ENCODE peak calls at places on chromosomes 11 and 22, in four cellular contexts. D is upper lobe of left lung, K is HepG2, T is breast epithelium. S is an unnamed sample.

GRCh38 chr22:26642465-26643367 is 14.7 kb upstream of the MIAT start:
- DNase-seq in D (peak), K (no peak), T (no peak), S (peak)

GRCh38 chr11:14942735-14943134 is 29.4 kb downstream of the CALCA start:
- DNase-seq in D (no peak), K (no peak), T (no peak), S (no peak)

GRCh38 chr22:19984851-19985811 is 31.5 kb downstream of the ARVCF start:
- DNase-seq in D (no peak), K (no peak), T (no peak), S (no peak)

GRCh38 chr11:36002196-36002595 is 58.3 kb downstream of the LDLRAD3 start:
- DNase-seq in D (no peak), K (no peak), T (no peak), S (no peak)

GRCh38 chr11:67053896-67054850 is 2.5 kb upstream of the RHOD start:
- DNase-seq in D (peak), K (peak), T (peak), S (peak)

GRCh38 chr11:104663190-104664140 is 234.8 kb downstream of the CASP12 start:
- DNase-seq in D (no peak), K (no peak), T (no peak), S (no peak)

GRCh38 chr11:92841719-92842118 is 127.7 kb upstream of the MTNR1B start:
- DNase-seq in D (no peak), K (no peak), T (no peak), S (no peak)

GRCh38 chr11:32658639-32659406 is 75.2 kb downstream of the EIF3M start:
- DNase-seq in D (no peak), K (no peak), T (no peak), S (no peak)

GRCh38 chr22:36330655-36331305 is 57.0 kb downstream of the MYH9 start:
- DNase-seq in D (no peak), K (no peak), T (no peak), S (no peak)

GRCh38 chr11:47592970-47593369 is 1.2 kb downstream of the C1QTNF4 start:
- DNase-seq in D (no peak), K (no peak), T (no peak), S (no peak)

GRCh38 chr11:101686514-101686913 is 102.7 kb upstream of the TRPC6 start:
- DNase-seq in D (no peak), K (no peak), T (no peak), S (no peak)

GRCh38 chr11:66336234-66337102 is at the start of gene RIN1:
- DNase-seq in D (peak), K (peak), T (no peak), S (peak)

GRCh38 chr22:49927483-49928184 is 9.2 kb downstream of the CRELD2 start:
- DNase-seq in D (no peak), K (no peak), T (no peak), S (no peak)

GRCh38 chr22:49923445-49923844 is 5.0 kb downstream of the CRELD2 start:
- DNase-seq in D (no peak), K (no peak), T (no peak), S (no peak)

GRCh38 chr22:49924113-49924833 is 5.8 kb downstream of the CRELD2 start:
- DNase-seq in D (no peak), K (no peak), T (no peak), S (no peak)

GRCh38 chr22:49926916-49927315 is 8.5 kb downstream of the CRELD2 start:
- DNase-seq in D (no peak), K (no peak), T (no peak), S (no peak)

DNA sequence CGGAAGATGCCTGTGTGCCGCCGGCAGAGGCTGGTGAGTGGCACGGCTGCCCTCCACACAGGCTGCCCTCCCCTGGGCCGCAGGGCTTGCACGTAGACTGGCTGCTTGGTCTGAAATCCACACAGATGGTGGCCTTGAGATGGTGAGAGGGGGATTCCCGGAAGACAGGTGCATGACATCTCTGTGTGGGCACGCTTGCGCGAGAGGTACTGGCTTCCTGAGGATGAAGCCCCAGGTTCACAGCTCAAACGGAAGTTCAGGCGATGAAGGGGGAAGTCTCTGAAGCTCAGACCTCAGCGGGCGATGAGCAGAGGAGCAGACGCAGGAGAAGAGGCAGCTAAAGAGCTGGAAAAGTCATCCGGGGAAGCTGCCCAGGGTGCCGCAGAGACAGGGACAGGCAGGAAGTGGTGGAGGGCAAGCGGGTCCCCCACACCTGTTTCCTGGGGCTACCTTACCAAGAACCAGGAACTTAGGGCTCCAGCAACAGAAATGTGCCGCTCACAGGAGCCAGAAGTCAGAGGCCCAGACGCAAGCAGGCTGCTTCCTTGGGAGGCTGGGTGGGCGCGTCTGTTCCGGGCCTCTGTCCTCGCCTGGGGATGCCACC is 7.2 kb downstream of the CRELD2 start:
- DNase-seq in D (no peak), K (no peak), T (no peak), S (no peak)
- TF ChIP-seq POLR2AphosphoS5 in D (no peak), K (no peak), T (no peak), S (no peak)

DNA sequence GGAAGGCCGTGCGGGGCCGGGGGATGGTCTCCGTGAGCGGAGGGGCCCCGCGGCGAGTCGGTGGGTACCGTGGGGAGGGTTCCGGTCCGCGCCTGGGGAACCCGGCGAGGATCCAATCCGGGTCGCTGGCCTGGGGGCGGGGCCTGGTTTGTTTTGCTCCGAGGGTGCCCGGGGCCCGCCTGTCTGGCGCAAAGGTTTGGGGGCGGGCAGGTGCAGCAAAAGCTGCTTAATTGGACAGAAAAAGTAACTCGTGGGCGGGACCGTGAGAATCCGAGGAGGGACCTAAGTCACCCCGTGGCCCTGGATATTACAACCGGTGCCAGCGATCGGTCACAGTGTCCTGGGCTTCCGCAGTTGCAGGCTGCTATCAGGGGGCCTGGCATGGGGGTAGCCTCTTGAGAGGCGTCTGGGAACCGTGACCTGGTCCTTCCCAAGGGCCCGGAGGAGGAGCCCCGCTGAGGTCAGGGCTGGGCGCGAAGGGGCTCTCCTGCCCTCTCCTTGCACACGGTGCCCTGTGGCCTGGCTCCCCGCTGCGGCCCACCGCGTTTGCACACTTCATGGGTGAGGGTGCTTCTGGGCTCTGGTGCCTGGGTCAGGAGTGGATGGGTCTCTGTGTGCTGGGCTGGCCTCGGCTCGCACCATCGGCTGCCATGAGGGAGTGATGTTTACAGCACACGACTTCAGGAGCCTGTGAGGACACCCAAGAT is 1.4 kb downstream of the PNPLA2 start:
- DNase-seq in D (peak), K (peak), T (peak), S (peak)
- TF ChIP-seq POLR2A in D (peak), K (peak), T (no peak), S (no peak)

GRCh38 chr11:19743622-19744021 is 31.0 kb downstream of the NAV2 start:
- DNase-seq in D (no peak), K (no peak), T (no peak), S (no peak)

GRCh38 chr11:19740586-19740985 is 27.9 kb downstream of the NAV2 start:
- DNase-seq in D (no peak), K (no peak), T (no peak), S (no peak)

GRCh38 chr11:19744130-19744529 is 31.5 kb downstream of the NAV2 start:
- DNase-seq in D (no peak), K (no peak), T (no peak), S (no peak)

GRCh38 chr11:19739872-19740271 is 27.2 kb downstream of the NAV2 start:
- DNase-seq in D (no peak), K (peak), T (no peak), S (no peak)

GRCh38 chr11:19742595-19743292 is 30.1 kb downstream of the NAV2 start:
- DNase-seq in D (peak), K (peak), T (peak), S (peak)
- TF ChIP-seq POLR2AphosphoS5 in D (no peak), K (no peak), T (no peak), S (no peak)

DNA sequence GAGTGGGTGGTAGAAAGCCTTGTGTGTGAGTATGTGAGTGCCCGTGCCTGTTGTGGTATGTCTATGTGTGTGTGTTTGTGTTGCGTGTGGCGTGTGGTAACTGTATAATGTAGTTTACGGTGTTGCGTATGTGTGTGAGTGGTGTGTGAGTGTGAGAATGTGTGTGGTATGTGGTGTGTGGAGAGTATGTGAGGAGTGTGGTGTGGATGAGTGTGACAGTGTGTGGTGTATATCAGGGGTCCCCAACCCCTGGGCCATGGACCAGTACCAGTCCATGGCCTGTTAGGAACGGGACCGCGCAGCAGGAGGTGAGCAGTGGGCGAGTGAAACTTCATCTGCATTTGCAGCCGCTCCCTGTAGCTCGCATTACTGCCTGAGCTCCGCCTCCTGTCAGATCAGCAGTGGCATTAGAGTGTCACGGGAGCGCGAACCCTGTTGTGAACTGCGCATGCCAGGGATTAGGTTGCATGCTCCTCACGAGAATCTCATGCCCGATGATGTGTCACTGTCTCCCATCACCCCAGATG is 5.7 kb downstream of the UPK3A start:
- DNase-seq in D (peak), K (no peak), T (no peak), S (peak)
- TF ChIP-seq POLR2A in D (no peak), K (no peak), T (no peak), S (no peak)

DNA sequence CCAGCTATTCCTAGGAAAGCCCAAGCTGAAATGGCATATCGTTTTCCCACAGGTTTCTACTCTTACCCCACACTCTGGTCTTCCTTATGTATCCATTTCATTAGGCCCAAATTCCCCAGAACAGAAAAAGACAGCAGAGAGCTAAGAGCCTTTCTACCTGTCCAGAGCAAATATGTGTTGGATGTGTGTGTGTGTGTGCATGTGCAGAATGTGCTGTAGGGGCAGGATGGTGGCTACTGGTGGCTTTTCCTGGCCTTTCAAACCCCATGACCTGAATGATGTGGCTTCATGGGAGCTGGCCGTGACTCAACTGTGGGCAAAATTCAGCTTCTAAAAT is 421.3 kb upstream of the CADM1 start:
- DNase-seq in D (no peak), K (no peak), T (no peak), S (no peak)
- TF ChIP-seq POLR2AphosphoS5 in D (no peak), K (no peak), T (no peak), S (no peak)

GRCh38 chr11:133971871-133972270 is 15.1 kb upstream of the IGSF9B start:
- DNase-seq in D (no peak), K (no peak), T (no peak), S (no peak)
- TF ChIP-seq POLR2A in D (no peak), K (no peak), T (no peak), S (no peak)

DNA sequence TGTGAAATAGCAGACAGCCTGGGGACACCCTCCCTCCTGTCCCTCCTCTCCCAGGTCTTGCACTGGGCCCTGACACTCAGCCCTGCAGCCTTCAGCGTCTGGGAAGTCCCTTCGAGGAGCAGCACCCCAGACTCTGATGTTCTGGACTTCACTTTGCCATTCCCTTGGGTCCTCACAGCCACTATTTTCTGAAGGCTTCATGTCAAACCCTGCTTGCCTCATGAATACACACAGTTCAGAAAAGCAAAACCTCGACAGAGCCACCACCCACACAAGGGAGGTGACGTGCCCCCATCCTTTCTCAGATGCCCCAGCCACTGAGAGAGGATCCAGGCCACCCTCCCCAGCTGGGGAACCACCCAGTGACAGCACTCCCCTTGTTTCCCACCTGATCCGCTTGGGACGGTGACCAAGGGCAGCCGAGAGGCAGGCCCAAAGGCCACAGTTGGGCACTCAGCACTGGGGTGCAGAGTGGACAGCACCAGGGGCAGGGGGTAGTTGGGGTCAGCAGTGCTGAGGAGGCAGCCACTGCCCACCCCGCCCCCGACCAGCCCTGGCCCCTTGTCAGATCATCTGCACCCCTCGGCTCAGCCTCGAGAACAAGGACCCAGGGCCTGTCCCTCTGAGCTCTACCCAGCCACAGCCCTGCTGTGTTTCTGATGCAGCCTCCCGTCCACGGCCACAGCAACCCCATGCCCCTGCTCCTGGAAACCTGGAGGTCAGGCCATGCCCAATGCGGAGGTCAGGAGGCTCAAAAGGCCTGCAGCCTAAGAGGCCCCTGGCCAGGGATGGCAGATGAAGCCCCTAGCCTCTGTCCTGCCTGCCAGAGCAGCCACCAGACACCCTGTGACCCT is 3.1 kb upstream of the TNNT3 start:
- DNase-seq in D (no peak), K (no peak), T (no peak), S (no peak)
- TF ChIP-seq POLR2AphosphoS5 in D (no peak), K (no peak), T (no peak), S (no peak)